ENCODE peak calls at places on chromosomes 12 and 14, in four cellular contexts. One of them, this sample, is unnamed.

GRCh38 chr12:14970467-14970866 is 2.4 kb upstream of the PDE6H start:
- DNase-seq in stimulated activated CD4-positive, alpha-beta T cell treated with anti-CD3 and anti-CD28 coated beads, Interleukin-2, amount 100 ng/mL, for 24 hours: no peak
- DNase-seq in stimulated activated CD8-positive, alpha-beta memory T cell treated with anti-CD3 and anti-CD28 coated beads, Interleukin-12 subunit alpha, Interleukin-12 subunit beta, amount 100 ng/mL, for 1 hour: no peak
- DNase-seq in choroid plexus epithelial cell: peak; percentile 41
- DNase-seq in this sample: no peak

GRCh38 chr14:68936980-68937379 is 42.1 kb downstream of the ACTN1 start:
- DNase-seq in stimulated activated CD8-positive, alpha-beta memory T cell treated with anti-CD3 and anti-CD28 coated beads, Interleukin-12 subunit alpha, Interleukin-12 subunit beta, amount 100 ng/mL, for 1 hour: no peak
- DNase-seq in stimulated activated CD4-positive, alpha-beta T cell treated with anti-CD3 and anti-CD28 coated beads, Interleukin-2, amount 100 ng/mL, for 24 hours: no peak
- DNase-seq in choroid plexus epithelial cell: no peak
- DNase-seq in this sample: no peak

GRCh38 chr14:95495093-95495492 is 21.4 kb downstream of the SYNE3 start:
- DNase-seq in choroid plexus epithelial cell: no peak
- DNase-seq in stimulated activated CD8-positive, alpha-beta memory T cell treated with anti-CD3 and anti-CD28 coated beads, Interleukin-12 subunit alpha, Interleukin-12 subunit beta, amount 100 ng/mL, for 1 hour: no peak
- DNase-seq in stimulated activated CD4-positive, alpha-beta T cell treated with anti-CD3 and anti-CD28 coated beads, Interleukin-2, amount 100 ng/mL, for 24 hours: no peak
- DNase-seq in this sample: no peak

GRCh38 chr12:46492471-46493351 is 120.1 kb upstream of the SLC38A2 start:
- DNase-seq in stimulated activated CD8-positive, alpha-beta memory T cell treated with anti-CD3 and anti-CD28 coated beads, Interleukin-12 subunit alpha, Interleukin-12 subunit beta, amount 100 ng/mL, for 1 hour: no peak
- DNase-seq in choroid plexus epithelial cell: peak; percentile 98
- DNase-seq in stimulated activated CD4-positive, alpha-beta T cell treated with anti-CD3 and anti-CD28 coated beads, Interleukin-2, amount 100 ng/mL, for 24 hours: no peak
- DNase-seq in this sample: no peak

GRCh38 chr12:108307006-108307405 is 32.1 kb downstream of the CMKLR1 start:
- DNase-seq in stimulated activated CD4-positive, alpha-beta T cell treated with anti-CD3 and anti-CD28 coated beads, Interleukin-2, amount 100 ng/mL, for 24 hours: no peak
- DNase-seq in choroid plexus epithelial cell: peak; percentile 62
- DNase-seq in stimulated activated CD8-positive, alpha-beta memory T cell treated with anti-CD3 and anti-CD28 coated beads, Interleukin-12 subunit alpha, Interleukin-12 subunit beta, amount 100 ng/mL, for 1 hour: no peak
- DNase-seq in this sample: no peak

GRCh38 chr12:95607642-95608041 is 56.4 kb upstream of the USP44 start:
- DNase-seq in stimulated activated CD8-positive, alpha-beta memory T cell treated with anti-CD3 and anti-CD28 coated beads, Interleukin-12 subunit alpha, Interleukin-12 subunit beta, amount 100 ng/mL, for 1 hour: no peak
- DNase-seq in choroid plexus epithelial cell: no peak
- DNase-seq in stimulated activated CD4-positive, alpha-beta T cell treated with anti-CD3 and anti-CD28 coated beads, Interleukin-2, amount 100 ng/mL, for 24 hours: no peak
- DNase-seq in this sample: no peak

GRCh38 chr14:104865069-104865630 is at the start of gene CEP170B:
- DNase-seq in choroid plexus epithelial cell: peak; percentile 29
- DNase-seq in stimulated activated CD8-positive, alpha-beta memory T cell treated with anti-CD3 and anti-CD28 coated beads, Interleukin-12 subunit alpha, Interleukin-12 subunit beta, amount 100 ng/mL, for 1 hour: no peak
- DNase-seq in stimulated activated CD4-positive, alpha-beta T cell treated with anti-CD3 and anti-CD28 coated beads, Interleukin-2, amount 100 ng/mL, for 24 hours: peak; percentile 50
- DNase-seq in this sample: no peak

GRCh38 chr12:113392988-113393579 is 10.6 kb downstream of the SDS start:
- DNase-seq in stimulated activated CD8-positive, alpha-beta memory T cell treated with anti-CD3 and anti-CD28 coated beads, Interleukin-12 subunit alpha, Interleukin-12 subunit beta, amount 100 ng/mL, for 1 hour: no peak
- DNase-seq in stimulated activated CD4-positive, alpha-beta T cell treated with anti-CD3 and anti-CD28 coated beads, Interleukin-2, amount 100 ng/mL, for 24 hours: peak; percentile 10
- DNase-seq in choroid plexus epithelial cell: peak; percentile 45
- DNase-seq in this sample: no peak

GRCh38 chr12:48917857-48918537 is 7.3 kb downstream of the FKBP11 start:
- DNase-seq in choroid plexus epithelial cell: no peak
- DNase-seq in stimulated activated CD8-positive, alpha-beta memory T cell treated with anti-CD3 and anti-CD28 coated beads, Interleukin-12 subunit alpha, Interleukin-12 subunit beta, amount 100 ng/mL, for 1 hour: no peak
- DNase-seq in stimulated activated CD4-positive, alpha-beta T cell treated with anti-CD3 and anti-CD28 coated beads, Interleukin-2, amount 100 ng/mL, for 24 hours: peak; percentile 24
- DNase-seq in this sample: no peak

GRCh38 chr12:51895378-51896135 is 7.7 kb downstream of the ANKRD33 start:
- DNase-seq in stimulated activated CD4-positive, alpha-beta T cell treated with anti-CD3 and anti-CD28 coated beads, Interleukin-2, amount 100 ng/mL, for 24 hours: no peak
- DNase-seq in stimulated activated CD8-positive, alpha-beta memory T cell treated with anti-CD3 and anti-CD28 coated beads, Interleukin-12 subunit alpha, Interleukin-12 subunit beta, amount 100 ng/mL, for 1 hour: no peak
- DNase-seq in choroid plexus epithelial cell: no peak
- DNase-seq in this sample: no peak

GRCh38 chr12:57852620-57853509 is 6.3 kb upstream of the CTDSP2 start:
- DNase-seq in choroid plexus epithelial cell: no peak
- DNase-seq in stimulated activated CD8-positive, alpha-beta memory T cell treated with anti-CD3 and anti-CD28 coated beads, Interleukin-12 subunit alpha, Interleukin-12 subunit beta, amount 100 ng/mL, for 1 hour: no peak
- DNase-seq in stimulated activated CD4-positive, alpha-beta T cell treated with anti-CD3 and anti-CD28 coated beads, Interleukin-2, amount 100 ng/mL, for 24 hours: no peak
- DNase-seq in this sample: no peak

GRCh38 chr14:81343166-81343565 is 57.0 kb downstream of the STON2 start:
- DNase-seq in stimulated activated CD4-positive, alpha-beta T cell treated with anti-CD3 and anti-CD28 coated beads, Interleukin-2, amount 100 ng/mL, for 24 hours: no peak
- DNase-seq in stimulated activated CD8-positive, alpha-beta memory T cell treated with anti-CD3 and anti-CD28 coated beads, Interleukin-12 subunit alpha, Interleukin-12 subunit beta, amount 100 ng/mL, for 1 hour: no peak
- DNase-seq in choroid plexus epithelial cell: no peak
- DNase-seq in this sample: no peak

GRCh38 chr12:111443086-111443485 is 37.4 kb downstream of the SH2B3 start:
- DNase-seq in choroid plexus epithelial cell: no peak
- DNase-seq in stimulated activated CD4-positive, alpha-beta T cell treated with anti-CD3 and anti-CD28 coated beads, Interleukin-2, amount 100 ng/mL, for 24 hours: no peak
- DNase-seq in stimulated activated CD8-positive, alpha-beta memory T cell treated with anti-CD3 and anti-CD28 coated beads, Interleukin-12 subunit alpha, Interleukin-12 subunit beta, amount 100 ng/mL, for 1 hour: no peak
- DNase-seq in this sample: no peak